ENCODE peak calls at places on chromosomes 6 and 20, in four cellular contexts. U is HepG2, W is stomach, J is breast epithelium. T is an unnamed sample.

GRCh38 chr20:62628691-62629090 is 13.6 kb upstream of the SLCO4A1 start:
- DNase-seq in U (no peak), W (no peak), J (peak; percentile 60), T (no peak)

GRCh38 chr6:168208854-168209253 is 110.7 kb downstream of the DACT2 start:
- DNase-seq in U (no peak), W (no peak), J (no peak), T (no peak)

GRCh38 chr20:58196402-58197184 is 31.9 kb downstream of the ANKRD60 start:
- DNase-seq in U (no peak), W (no peak), J (no peak), T (no peak)

GRCh38 chr6:108565091-108565766 is 4.5 kb downstream of the FOXO3 start:
- DNase-seq in U (no peak), W (no peak), J (no peak), T (no peak)

GRCh38 chr6:15504581-15505350 is 158.1 kb downstream of the DTNBP1 start:
- DNase-seq in U (peak; percentile 94), W (peak; percentile 39), J (peak; percentile 68), T (peak; percentile 86)

GRCh38 chr6:167129159-167129558 is 6.3 kb downstream of the CCR6 start:
- DNase-seq in U (no peak), W (no peak), J (no peak), T (no peak)

GRCh38 chr20:24560571-24561485 is 91.4 kb downstream of the SYNDIG1 start:
- DNase-seq in U (no peak), W (no peak), J (no peak), T (no peak)

GRCh38 chr6:119348308-119349040 is 1.1 kb downstream of the MAN1A1 start:
- DNase-seq in U (peak; percentile 80), W (peak; percentile 26), J (no peak), T (no peak)

GRCh38 chr6:152099816-152100618 is 292.5 kb downstream of the ESR1 start:
- DNase-seq in U (no peak), W (no peak), J (no peak), T (no peak)

GRCh38 chr6:24980507-24981384 is 45.0 kb upstream of the RIPOR2 start:
- DNase-seq in U (no peak), W (no peak), J (no peak), T (no peak)

GRCh38 chr6:25960689-25961088 is 1.9 kb upstream of the TRIM38 start:
- DNase-seq in U (no peak), W (no peak), J (no peak), T (no peak)

GRCh38 chr6:22954749-22955385 is 385.5 kb downstream of the HDGFL1 start:
- DNase-seq in U (peak; percentile 4), W (no peak), J (no peak), T (no peak)
- H3K27ac ChIP-seq in U (no peak overlapping the region), W (peak overlapping the region; percentile 74), J (peak overlapping the region; percentile 31), T (no peak overlapping the region)

DNA sequence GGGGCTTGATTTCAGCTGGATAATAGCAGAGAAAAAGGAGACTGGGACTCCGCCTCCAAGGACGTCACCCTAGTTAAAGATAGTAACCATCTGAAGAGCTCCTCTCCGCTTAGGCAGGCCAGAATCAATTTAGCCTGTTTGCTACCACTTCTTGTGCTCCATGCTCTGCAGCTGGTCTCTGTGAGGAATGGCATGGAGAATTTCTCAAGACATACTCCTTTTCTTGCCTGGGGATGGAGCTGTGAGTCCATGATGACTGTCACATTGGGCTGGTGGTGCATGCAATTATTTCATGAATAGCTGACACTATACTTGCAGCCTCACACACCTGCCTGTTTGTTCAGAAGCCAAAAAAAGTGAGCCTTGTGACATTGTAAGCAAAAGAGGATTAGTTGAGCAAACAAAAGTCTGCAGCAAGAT is 61.4 kb downstream of the TXLNB start:
- DNase-seq in U (no peak), W (no peak), J (no peak), T (peak; percentile 15)
- TF ChIP-seq CTCF in U (no peak), W (no peak), J (no peak), T (no peak)

DNA sequence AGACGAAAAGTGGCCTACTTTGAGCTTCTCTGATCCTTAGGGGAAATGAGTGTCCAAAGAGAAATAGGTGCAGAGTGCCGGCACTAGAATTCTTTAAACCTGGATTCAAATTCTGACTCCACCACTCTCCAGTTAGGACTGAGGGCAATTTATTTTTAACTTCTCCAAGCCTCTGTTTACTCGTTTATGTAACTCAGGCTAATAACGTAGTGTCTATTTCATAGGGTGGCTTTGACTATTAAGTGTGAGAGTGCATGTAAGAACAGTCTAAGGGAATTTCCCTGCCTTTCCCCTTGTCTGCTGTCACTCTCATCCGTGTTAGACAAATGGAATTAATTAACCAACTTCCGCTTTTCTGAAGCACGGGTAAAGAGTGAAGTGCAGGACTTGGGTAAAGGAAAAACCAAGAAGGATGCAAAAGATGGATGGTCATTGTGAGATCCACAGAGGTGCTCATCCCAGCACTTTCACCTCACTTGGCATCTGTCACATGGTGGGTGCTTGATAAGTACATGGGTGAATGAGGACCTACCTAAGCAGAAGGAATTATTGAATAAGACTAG is 4.1 kb upstream of the ZKSCAN8 start:
- DNase-seq in U (no peak), W (no peak), J (no peak), T (no peak)
- TF ChIP-seq POLR2AphosphoS5 in U (no peak), W (no peak), J (no peak), T (no peak)

DNA sequence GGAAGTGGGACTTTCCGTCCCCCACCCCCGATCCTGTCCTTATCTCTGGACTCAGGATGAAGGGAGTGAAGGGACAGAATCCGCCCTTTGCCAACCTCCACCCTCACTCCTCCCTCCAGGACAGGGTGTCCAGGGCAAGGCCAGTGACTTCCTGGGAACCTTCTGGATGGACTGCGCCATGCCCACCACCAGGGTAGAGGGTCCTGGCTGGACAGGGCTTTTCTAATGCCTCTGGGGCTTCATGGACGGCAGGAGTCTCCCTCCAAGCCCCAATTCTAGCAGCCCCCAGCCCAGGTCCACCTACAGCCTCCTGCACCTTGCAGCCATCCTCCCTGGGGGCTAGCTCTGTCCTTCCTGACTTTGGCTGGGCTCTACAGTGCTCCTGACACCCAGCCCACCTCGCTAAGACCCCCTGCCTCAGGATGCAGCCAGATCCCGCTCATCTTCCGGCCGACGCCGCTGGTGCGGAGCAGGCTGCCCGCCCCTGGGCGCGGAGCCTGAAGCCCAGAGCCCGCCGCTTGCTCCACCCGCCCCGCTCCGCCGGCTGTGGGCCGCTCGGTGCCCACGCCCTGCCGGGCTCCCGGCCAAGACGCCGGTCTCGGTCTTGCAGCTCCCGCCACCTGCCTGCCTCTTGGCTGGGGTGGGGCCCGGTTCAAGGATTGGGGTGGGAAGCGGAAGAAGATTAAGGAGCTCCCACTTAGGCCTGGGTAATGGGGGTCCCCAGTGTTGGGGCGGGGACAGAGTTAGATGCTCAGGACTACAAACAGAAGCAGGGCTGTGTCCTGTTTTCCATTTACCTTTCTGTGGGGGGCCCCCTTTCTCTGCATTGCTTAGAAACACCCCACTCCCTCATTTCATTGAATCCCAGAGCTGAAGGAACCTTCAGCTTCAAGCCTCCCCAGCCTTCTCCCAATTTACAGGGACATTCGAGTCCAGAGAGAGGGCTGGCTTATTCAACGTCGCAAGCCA is 72.8 kb downstream of the MDGA1 start:
- DNase-seq in U (no peak), W (peak; percentile 88), J (no peak), T (peak; percentile 56)
- H3K27ac ChIP-seq in U (no peak overlapping the region), W (no peak overlapping the region), J (no peak overlapping the region), T (no peak overlapping the region)

DNA sequence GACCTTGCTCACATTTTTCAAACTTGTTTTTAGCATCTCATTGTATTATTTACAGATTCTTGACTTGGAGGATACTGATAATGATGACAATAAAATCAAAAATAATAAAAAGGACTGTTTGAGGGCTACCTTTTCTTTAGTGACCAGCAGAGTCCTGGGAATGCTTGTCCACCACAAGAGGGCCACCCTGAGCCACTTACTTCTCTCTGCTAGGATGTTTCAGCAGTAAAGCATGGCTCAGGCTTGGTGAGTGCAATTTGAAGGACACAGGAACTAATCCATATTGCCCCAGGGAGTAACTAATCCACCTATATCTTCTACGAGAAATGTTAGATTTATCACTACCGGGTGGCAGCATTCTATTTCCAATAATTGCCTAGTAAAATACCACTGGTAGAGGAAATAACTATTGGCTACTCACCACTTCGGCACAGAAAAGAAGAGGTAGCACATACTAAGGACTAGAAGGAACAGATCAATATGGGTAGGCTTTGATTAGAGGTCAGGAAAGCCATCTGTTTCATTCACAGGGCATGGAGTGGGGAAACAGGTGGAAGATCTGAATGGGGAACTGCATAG is 5.8 kb upstream of the KIAA0408 start:
- DNase-seq in U (peak; percentile 54), W (peak; percentile 70), J (peak; percentile 63), T (peak; percentile 62)
- TF ChIP-seq CTCF in U (peak; percentile 84), W (peak; percentile 68), J (peak; percentile 43), T (peak; percentile 73)

GRCh38 chr6:12587096-12587495 is 129.5 kb upstream of the PHACTR1 start:
- DNase-seq in U (no peak), W (no peak), J (no peak), T (no peak)

GRCh38 chr6:12582421-12583110 is 134.0 kb upstream of the PHACTR1 start:
- DNase-seq in U (no peak), W (no peak), J (no peak), T (no peak)

GRCh38 chr6:12585497-12585958 is 131.0 kb upstream of the PHACTR1 start:
- DNase-seq in U (no peak), W (peak; percentile 34), J (no peak), T (no peak)

GRCh38 chr6:12586696-12587095 is 129.9 kb upstream of the PHACTR1 start:
- DNase-seq in U (no peak), W (no peak), J (no peak), T (no peak)

GRCh38 chr6:12584631-12585405 is 131.7 kb upstream of the PHACTR1 start:
- DNase-seq in U (no peak), W (no peak), J (no peak), T (no peak)
- TF ChIP-seq POLR2AphosphoS5 in U (no peak), W (no peak), J (no peak), T (no peak)

DNA sequence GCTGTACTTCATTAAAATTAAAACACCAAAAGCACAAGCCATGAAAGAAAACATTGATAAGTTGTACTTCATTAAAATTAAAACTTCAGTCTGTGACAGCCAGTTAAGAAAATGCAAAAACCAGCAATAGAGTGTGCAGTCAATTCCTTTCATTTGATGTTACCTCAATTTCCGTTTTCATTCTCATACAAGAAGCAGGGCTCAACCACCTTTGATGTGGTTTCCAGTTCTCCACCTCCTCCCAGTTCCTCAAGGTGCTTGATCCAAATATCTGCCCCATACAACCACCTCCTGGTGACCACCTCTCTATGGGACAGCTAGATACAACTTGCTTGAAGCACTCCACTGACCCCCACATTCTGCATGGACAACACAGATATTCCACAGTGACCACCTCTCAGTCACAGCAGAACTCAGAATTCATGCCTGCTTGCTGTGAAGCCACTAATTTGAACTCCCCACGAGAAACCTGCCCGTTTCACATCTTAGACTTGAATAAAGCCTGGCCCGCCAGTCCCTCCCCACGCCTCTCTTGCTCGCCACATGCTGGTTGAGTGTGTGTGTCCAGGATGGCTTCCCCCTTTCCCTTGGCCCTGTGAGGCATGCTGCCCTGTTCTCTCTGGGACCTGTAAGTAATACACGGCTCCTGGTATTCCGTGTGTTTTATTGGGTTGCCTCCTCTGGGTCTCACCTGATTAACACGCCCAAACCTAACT is 66.1 kb downstream of the FAM50B start:
- DNase-seq in U (no peak), W (no peak), J (no peak), T (no peak)
- H3K27ac ChIP-seq in U (no peak overlapping the region), W (no peak overlapping the region), J (no peak overlapping the region), T (no peak overlapping the region)

DNA sequence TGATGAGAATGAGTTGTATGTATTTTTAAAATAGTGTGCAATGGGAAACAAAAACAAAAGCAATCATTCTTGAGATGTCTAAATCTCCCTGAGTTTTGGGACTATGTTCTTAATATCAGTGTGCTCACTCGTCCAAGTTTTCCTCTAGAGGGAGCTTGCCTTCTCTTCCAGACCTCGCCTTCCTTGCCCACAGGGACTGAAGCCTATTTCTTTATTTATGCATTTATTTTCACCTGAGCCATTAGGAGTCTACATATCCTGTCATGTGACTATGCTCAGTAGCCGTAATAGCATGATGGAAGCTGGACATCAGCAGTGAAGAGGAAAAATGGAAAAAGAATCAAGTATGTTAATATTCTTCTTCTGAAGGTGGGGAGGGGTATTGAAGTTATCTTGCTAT is 131.2 kb downstream of the SH3BGRL2 start:
- DNase-seq in U (no peak), W (no peak), J (no peak), T (no peak)
- TF ChIP-seq CTCF in U (peak; percentile 22), W (no peak), J (no peak), T (no peak)

T was measured in prostate gland.